ENCODE peak calls at places on chromosomes 6 and 20, in eight cellular contexts. I, C, Z, K, W, A, L and B are unnamed samples.

GRCh38 chr6:34546551-34547321 is 9.4 kb downstream of the SPDEF start:
- DNase-seq in I (peak), C (no peak), Z (no peak), K (no peak), W (no peak), A (no peak), L (no peak), B (no peak)

GRCh38 chr6:131116755-131117360 is 18.4 kb upstream of the AKAP7 start:
- DNase-seq in I (peak), C (no peak), Z (no peak), K (no peak), W (peak), A (no peak), L (no peak), B (peak)

GRCh38 chr6:12479451-12479850 is 189.3 kb downstream of the EDN1 start:
- DNase-seq in I (no peak), C (no peak), Z (no peak), K (no peak), W (no peak), A (no peak), L (no peak), B (no peak)

GRCh38 chr6:49333345-49334120 is 129.5 kb downstream of the MMUT start:
- DNase-seq in I (no peak), C (no peak), Z (no peak), K (no peak), W (no peak), A (no peak), L (no peak), B (no peak)

GRCh38 chr6:126743051-126743450 is 375.4 kb upstream of the RSPO3 start:
- DNase-seq in I (no peak), C (no peak), Z (no peak), K (no peak), W (no peak), A (no peak), L (no peak), B (no peak)

GRCh38 chr20:20373046-20373706 is 5.3 kb downstream of the INSM1 start:
- DNase-seq in I (peak), C (no peak), Z (no peak), K (no peak), W (no peak), A (no peak), L (no peak), B (no peak)

GRCh38 chr6:142407685-142408273 is 106.0 kb downstream of the ADGRG6 start:
- DNase-seq in I (no peak), C (no peak), Z (no peak), K (no peak), W (no peak), A (no peak), L (no peak), B (no peak)

GRCh38 chr6:168645326-168645725 is 204.3 kb downstream of the SMOC2 start:
- DNase-seq in I (no peak), C (no peak), Z (no peak), K (no peak), W (no peak), A (no peak), L (no peak), B (no peak)

GRCh38 chr6:99344289-99344688 is 5.2 kb downstream of the FAXC start:
- DNase-seq in I (no peak), C (no peak), Z (no peak), K (no peak), W (no peak), A (no peak), L (no peak), B (no peak)

GRCh38 chr6:44575644-44576043 is 188.1 kb downstream of the CDC5L start:
- DNase-seq in I (no peak), C (no peak), Z (no peak), K (no peak), W (no peak), A (no peak), L (no peak), B (no peak)

GRCh38 chr6:106197441-106197840 is 111.3 kb downstream of the PRDM1 start:
- DNase-seq in I (no peak), C (no peak), Z (no peak), K (no peak), W (no peak), A (no peak), L (no peak), B (peak)

GRCh38 chr20:1171461-1172093 is 13.2 kb downstream of the TMEM74B start:
- DNase-seq in I (no peak), C (peak), Z (no peak), K (no peak), W (no peak), A (no peak), L (peak), B (peak)

GRCh38 chr6:2850480-2851150 is 9.0 kb upstream of the SERPINB1 start:
- DNase-seq in I (no peak), C (no peak), Z (no peak), K (no peak), W (no peak), A (no peak), L (no peak), B (no peak)

GRCh38 chr20:61560361-61560853 is 308.3 kb downstream of the CDH4 start:
- DNase-seq in I (peak), C (no peak), Z (no peak), K (no peak), W (no peak), A (peak), L (no peak), B (no peak)

GRCh38 chr6:3793545-3793944 is 42.0 kb upstream of the PXDC1 start:
- DNase-seq in I (no peak), C (no peak), Z (no peak), K (no peak), W (no peak), A (no peak), L (no peak), B (no peak)

GRCh38 chr6:30564114-30564513 is 7.0 kb downstream of the PRR3 start:
- DNase-seq in I (no peak), C (no peak), Z (no peak), K (no peak), W (no peak), A (no peak), L (no peak), B (no peak)

GRCh38 chr6:83183082-83183828 is 9.8 kb downstream of the PGM3 start:
- DNase-seq in I (no peak), C (no peak), Z (no peak), K (no peak), W (no peak), A (peak), L (no peak), B (no peak)

GRCh38 chr6:151317206-151317994 is 74.0 kb downstream of the ZBTB2 start:
- DNase-seq in I (no peak), C (no peak), Z (no peak), K (no peak), W (no peak), A (no peak), L (no peak), B (no peak)

GRCh38 chr6:136210450-136211165 is 39.5 kb downstream of the MTFR2 start:
- DNase-seq in I (no peak), C (no peak), Z (no peak), K (no peak), W (no peak), A (no peak), L (no peak), B (no peak)

GRCh38 chr6:87151471-87151785 is 3.9 kb upstream of the ZNF292 start:
- DNase-seq in I (peak), C (no peak), Z (no peak), K (no peak), W (no peak), A (no peak), L (no peak), B (no peak)

GRCh38 chr6:136956590-136957573 is 34.8 kb downstream of the SLC35D3 start:
- DNase-seq in I (peak), C (no peak), Z (no peak), K (no peak), W (no peak), A (no peak), L (peak), B (peak)

GRCh38 chr6:146990284-146990683 is 213.9 kb upstream of the STXBP5 start:
- DNase-seq in I (no peak), C (no peak), Z (no peak), K (no peak), W (no peak), A (no peak), L (no peak), B (no peak)

GRCh38 chr20:63310265-63310971 is 17.4 kb downstream of the COL20A1 start:
- DNase-seq in I (no peak), C (no peak), Z (no peak), K (no peak), W (no peak), A (no peak), L (no peak), B (no peak)

GRCh38 chr6:1895721-1896120 is 286.0 kb downstream of the FOXC1 start:
- DNase-seq in I (no peak), C (no peak), Z (no peak), K (no peak), W (no peak), A (no peak), L (no peak), B (no peak)

GRCh38 chr20:44573501-44573869 is 8.9 kb upstream of the PKIG start:
- DNase-seq in I (no peak), C (no peak), Z (no peak), K (no peak), W (no peak), A (no peak), L (no peak), B (no peak)

GRCh38 chr6:163192591-163192990 is 221.9 kb upstream of the QKI start:
- DNase-seq in I (no peak), C (no peak), Z (no peak), K (no peak), W (no peak), A (no peak), L (no peak), B (no peak)

GRCh38 chr6:30500421-30501069 is 11.2 kb downstream of the HLA-E start:
- DNase-seq in I (no peak), C (no peak), Z (no peak), K (no peak), W (no peak), A (no peak), L (no peak), B (no peak)

GRCh38 chr6:160073272-160073671 is 48.3 kb upstream of the SLC22A1 start:
- DNase-seq in I (no peak), C (no peak), Z (no peak), K (no peak), W (no peak), A (no peak), L (no peak), B (no peak)

GRCh38 chr20:24934716-24935115 is 14.4 kb upstream of the CST7 start:
- DNase-seq in I (no peak), C (no peak), Z (no peak), K (no peak), W (no peak), A (no peak), L (no peak), B (no peak)

GRCh38 chr6:112600168-112600567 is 253.0 kb downstream of the RFPL4B start:
- DNase-seq in I (no peak), C (no peak), Z (no peak), K (no peak), W (no peak), A (no peak), L (no peak), B (no peak)

GRCh38 chr6:156658186-156658585 is 119.0 kb upstream of the ARID1B start:
- DNase-seq in I (no peak), C (no peak), Z (no peak), K (no peak), W (no peak), A (no peak), L (no peak), B (no peak)

GRCh38 chr6:28996844-28997502 is 8.1 kb downstream of the ZNF311 start:
- DNase-seq in I (no peak), C (no peak), Z (no peak), K (no peak), W (no peak), A (no peak), L (no peak), B (no peak)

GRCh38 chr6:108566406-108566805 is 5.7 kb downstream of the FOXO3 start:
- DNase-seq in I (no peak), C (no peak), Z (no peak), K (no peak), W (no peak), A (no peak), L (no peak), B (no peak)

GRCh38 chr6:38570750-38571149 is 69.0 kb downstream of the BTBD9 start:
- DNase-seq in I (peak), C (no peak), Z (no peak), K (no peak), W (no peak), A (no peak), L (no peak), B (peak)

GRCh38 chr6:121932071-121933009 is 467.1 kb upstream of the HSF2 start:
- DNase-seq in I (no peak), C (no peak), Z (no peak), K (no peak), W (peak), A (peak), L (peak), B (no peak)

GRCh38 chr6:83509416-83509815 is 2.9 kb upstream of the PRSS35 start:
- DNase-seq in I (no peak), C (no peak), Z (no peak), K (no peak), W (no peak), A (no peak), L (no peak), B (no peak)

GRCh38 chr20:56166781-56167465 is 81.6 kb upstream of the MC3R start:
- DNase-seq in I (peak), C (no peak), Z (no peak), K (no peak), W (no peak), A (no peak), L (no peak), B (no peak)

GRCh38 chr6:131917763-131918649 is 33.2 kb downstream of the CCN2 start:
- DNase-seq in I (no peak), C (no peak), Z (no peak), K (no peak), W (no peak), A (no peak), L (no peak), B (no peak)

GRCh38 chr20:48102821-48103635 is 317.7 kb upstream of the SULF2 start:
- DNase-seq in I (no peak), C (no peak), Z (no peak), K (no peak), W (no peak), A (no peak), L (no peak), B (no peak)

GRCh38 chr6:170378502-170378901 is 71.9 kb downstream of the FAM120B start:
- DNase-seq in I (no peak), C (no peak), Z (no peak), K (no peak), W (no peak), A (no peak), L (no peak), B (no peak)